ENCODE peak calls at places on chromosome 11, in nine cellular contexts. Z is anterior cingulate cortex; H is T-helper 2 cell; M is fibroblast of villous mesenchyme; I is left ventricle myocardium superior; Y is stimulated activated CD8-positive, alpha-beta memory T cell treated with anti-CD3 and anti-CD28 coated beads, Interleukin-7, amount 100 ng/mL, for 48 hours; C is activated CD8-positive, alpha-beta memory T cell treated with anti-CD3 and anti-CD28 coated beads for 48 hours; L is NCI-H774; F is ACHN. N is an unnamed sample.

GRCh38 chr11:126497581-126498109 is 142.2 kb downstream of the ST3GAL4 start:
- DNase-seq in Z (no peak), H (no peak), M (no peak), I (no peak), Y (no peak), C (no peak), L (no peak), F (no peak), N (no peak)

GRCh38 chr11:97722721-97723120 is 1298.0 kb upstream of the CNTN5 start:
- DNase-seq in Z (no peak), H (no peak), M (no peak), I (no peak), Y (no peak), C (no peak), L (no peak), F (no peak), N (no peak)

GRCh38 chr11:118343981-118344521 is at the start of gene CD3G:
- DNase-seq in Z (no peak), H (peak), M (no peak), I (no peak), Y (peak), C (peak), L (no peak), F (no peak), N (peak)

GRCh38 chr11:124823512-124824376 is 23.5 kb upstream of the MSANTD2 start:
- DNase-seq in Z (no peak), H (no peak), M (no peak), I (no peak), Y (no peak), C (no peak), L (no peak), F (no peak), N (no peak)

GRCh38 chr11:108897071-108897481 is 232.2 kb downstream of the DDX10 start:
- DNase-seq in Z (no peak), H (no peak), M (no peak), I (no peak), Y (no peak), C (no peak), L (no peak), F (no peak), N (no peak)

GRCh38 chr11:12290477-12290922 is 86.9 kb upstream of the PARVA start:
- DNase-seq in Z (no peak), H (no peak), M (no peak), I (no peak), Y (no peak), C (no peak), L (no peak), F (no peak), N (no peak)

GRCh38 chr11:121236115-121237001 is 56.2 kb upstream of the SC5D start:
- DNase-seq in Z (no peak), H (no peak), M (no peak), I (no peak), Y (no peak), C (no peak), L (peak), F (no peak), N (no peak)

GRCh38 chr11:18203723-18204122 is 31.1 kb downstream of the MRGPRX4 start:
- DNase-seq in Z (no peak), H (no peak), M (peak), I (no peak), Y (no peak), C (no peak), L (peak), F (peak), N (no peak)

GRCh38 chr11:106001304-106002012 is 20.6 kb downstream of the MSANTD4 start:
- DNase-seq in Z (no peak), H (no peak), M (no peak), I (no peak), Y (no peak), C (no peak), L (no peak), F (no peak), N (no peak)

GRCh38 chr11:12056112-12056511 is 47.7 kb upstream of the DKK3 start:
- DNase-seq in Z (no peak), H (no peak), M (no peak), I (no peak), Y (no peak), C (no peak), L (no peak), F (no peak), N (no peak)

GRCh38 chr11:83437939-83438338 is 151.8 kb upstream of the CCDC90B start:
- DNase-seq in Z (no peak), H (no peak), M (no peak), I (no peak), Y (no peak), C (no peak), L (no peak), F (no peak), N (no peak)

GRCh38 chr11:876550-876949 is 33.9 kb downstream of the TSPAN4 start:
- DNase-seq in Z (peak), H (no peak), M (peak), I (peak), Y (no peak), C (no peak), L (no peak), F (no peak), N (no peak)

GRCh38 chr11:95346207-95346718 is 115.3 kb upstream of the SESN3 start:
- DNase-seq in Z (no peak), H (no peak), M (no peak), I (no peak), Y (no peak), C (no peak), L (no peak), F (no peak), N (no peak)

GRCh38 chr11:125110506-125110905 is 920 bp downstream of the TMEM218 start:
- DNase-seq in Z (no peak), H (no peak), M (no peak), I (no peak), Y (no peak), C (no peak), L (no peak), F (no peak), N (peak)

GRCh38 chr11:67352546-67353316 is 615 bp downstream of the POLD4 start:
- DNase-seq in Z (no peak), H (no peak), M (no peak), I (peak), Y (no peak), C (no peak), L (no peak), F (no peak), N (no peak)

GRCh38 chr11:83006877-83007330 is 64.8 kb downstream of the RAB30 start:
- DNase-seq in Z (no peak), H (no peak), M (no peak), I (no peak), Y (no peak), C (no peak), L (peak), F (no peak), N (peak)

GRCh38 chr11:78351193-78351592 is 66.4 kb downstream of the GAB2 start:
- DNase-seq in Z (no peak), H (no peak), M (no peak), I (no peak), Y (no peak), C (no peak), L (peak), F (no peak), N (no peak)

GRCh38 chr11:66070604-66071325 is 693 bp downstream of the PACS1 start:
- DNase-seq in Z (no peak), H (peak), M (peak), I (peak), Y (no peak), C (no peak), L (no peak), F (peak), N (no peak)

GRCh38 chr11:44236261-44236660 is 73.7 kb downstream of the ALX4 start:
- DNase-seq in Z (no peak), H (no peak), M (no peak), I (no peak), Y (no peak), C (no peak), L (no peak), F (no peak), N (no peak)

GRCh38 chr11:95156133-95156731 is 66.6 kb downstream of the ENDOD1 start:
- DNase-seq in Z (no peak), H (no peak), M (no peak), I (no peak), Y (no peak), C (no peak), L (no peak), F (no peak), N (no peak)